ENCODE peak calls at places on chromosome 13, in nine cellular contexts. One of them, this sample, is unnamed.

GRCh38 chr13:52085416-52085815 is 43.5 kb downstream of the NEK5 start:
- DNase-seq in ovary: no peak
- DNase-seq in BE2C: no peak
- DNase-seq in GM23338: no peak
- DNase-seq in GM12865: no peak
- DNase-seq in left ventricle myocardium inferior: no peak
- DNase-seq in heart right ventricle: no peak
- DNase-seq in tibial nerve: no peak
- DNase-seq in lower leg skin: no peak
- DNase-seq in this sample: no peak

GRCh38 chr13:102317593-102317992 is 84.3 kb downstream of the FGF14 start:
- DNase-seq in GM23338: no peak
- DNase-seq in lower leg skin: peak; percentile 46
- DNase-seq in GM12865: no peak
- DNase-seq in ovary: peak; percentile 81
- DNase-seq in heart right ventricle: peak; percentile 78
- DNase-seq in BE2C: peak; percentile 21
- DNase-seq in left ventricle myocardium inferior: peak; percentile 87
- DNase-seq in tibial nerve: peak; percentile 42
- DNase-seq in this sample: peak; percentile 26

GRCh38 chr13:89066868-89067466 is 1395.8 kb downstream of the SLITRK5 start:
- DNase-seq in BE2C: peak; percentile 54
- DNase-seq in heart right ventricle: no peak
- DNase-seq in left ventricle myocardium inferior: no peak
- DNase-seq in tibial nerve: peak; percentile 48
- DNase-seq in lower leg skin: no peak
- DNase-seq in GM12865: peak; percentile 27
- DNase-seq in ovary: no peak
- DNase-seq in GM23338: peak; percentile 84
- DNase-seq in this sample: no peak

GRCh38 chr13:28355822-28356371 is 139.0 kb downstream of the FLT1 start:
- DNase-seq in ovary: no peak
- DNase-seq in lower leg skin: no peak
- DNase-seq in GM23338: no peak
- DNase-seq in left ventricle myocardium inferior: no peak
- DNase-seq in heart right ventricle: no peak
- DNase-seq in BE2C: no peak
- DNase-seq in GM12865: no peak
- DNase-seq in tibial nerve: no peak
- DNase-seq in this sample: no peak

GRCh38 chr13:75271851-75272250 is 210.1 kb downstream of the TBC1D4 start:
- DNase-seq in BE2C: no peak
- DNase-seq in heart right ventricle: no peak
- DNase-seq in GM12865: no peak
- DNase-seq in tibial nerve: no peak
- DNase-seq in GM23338: no peak
- DNase-seq in lower leg skin: no peak
- DNase-seq in ovary: no peak
- DNase-seq in left ventricle myocardium inferior: no peak
- DNase-seq in this sample: no peak

GRCh38 chr13:64551755-64552154 is 2678.4 kb downstream of the PCDH9 start:
- DNase-seq in GM23338: no peak
- DNase-seq in GM12865: no peak
- DNase-seq in BE2C: no peak
- DNase-seq in left ventricle myocardium inferior: no peak
- DNase-seq in heart right ventricle: no peak
- DNase-seq in lower leg skin: no peak
- DNase-seq in ovary: no peak
- DNase-seq in tibial nerve: no peak
- DNase-seq in this sample: no peak

GRCh38 chr13:23608704-23609413 is 38.6 kb downstream of the TNFRSF19 start:
- DNase-seq in heart right ventricle: peak; percentile 52
- DNase-seq in tibial nerve: peak; percentile 25
- DNase-seq in GM12865: no peak
- DNase-seq in GM23338: no peak
- DNase-seq in lower leg skin: peak; percentile 56
- DNase-seq in left ventricle myocardium inferior: peak; percentile 59
- DNase-seq in ovary: peak; percentile 38
- DNase-seq in BE2C: peak; percentile 81
- DNase-seq in this sample: no peak

GRCh38 chr13:26230703-26231102 is 8.6 kb upstream of the RNF6 start:
- DNase-seq in tibial nerve: no peak
- DNase-seq in ovary: no peak
- DNase-seq in GM23338: no peak
- DNase-seq in BE2C: no peak
- DNase-seq in left ventricle myocardium inferior: no peak
- DNase-seq in heart right ventricle: no peak
- DNase-seq in GM12865: no peak
- DNase-seq in lower leg skin: no peak
- DNase-seq in this sample: no peak

GRCh38 chr13:113860579-113861432 is 3.1 kb downstream of the GAS6 start:
- DNase-seq in left ventricle myocardium inferior: no peak
- DNase-seq in heart right ventricle: no peak
- DNase-seq in GM12865: no peak
- DNase-seq in lower leg skin: no peak
- DNase-seq in tibial nerve: no peak
- DNase-seq in ovary: peak; percentile 51
- DNase-seq in BE2C: no peak
- DNase-seq in GM23338: peak; percentile 87
- DNase-seq in this sample: no peak

GRCh38 chr13:64075543-64076271 is 2660.1 kb upstream of the PCDH20 start:
- DNase-seq in BE2C: no peak
- DNase-seq in GM23338: no peak
- DNase-seq in ovary: no peak
- DNase-seq in heart right ventricle: no peak
- DNase-seq in tibial nerve: no peak
- DNase-seq in left ventricle myocardium inferior: no peak
- DNase-seq in GM12865: peak; percentile 51
- DNase-seq in lower leg skin: no peak
- DNase-seq in this sample: no peak

GRCh38 chr13:50255639-50256038 is 240.4 kb downstream of the KCNRG start:
- DNase-seq in tibial nerve: no peak
- DNase-seq in BE2C: no peak
- DNase-seq in left ventricle myocardium inferior: no peak
- DNase-seq in GM12865: peak; percentile 6
- DNase-seq in lower leg skin: no peak
- DNase-seq in ovary: no peak
- DNase-seq in heart right ventricle: no peak
- DNase-seq in GM23338: no peak
- DNase-seq in this sample: no peak

GRCh38 chr13:87084192-87084591 is 587.0 kb upstream of the SLITRK5 start:
- DNase-seq in ovary: no peak
- DNase-seq in left ventricle myocardium inferior: no peak
- DNase-seq in heart right ventricle: no peak
- DNase-seq in GM23338: peak; percentile 9
- DNase-seq in lower leg skin: no peak
- DNase-seq in BE2C: no peak
- DNase-seq in GM12865: no peak
- DNase-seq in tibial nerve: no peak
- DNase-seq in this sample: no peak

GRCh38 chr13:111907341-111907880 is 159.5 kb upstream of the SOX1 start:
- DNase-seq in ovary: no peak
- DNase-seq in GM12865: no peak
- DNase-seq in GM23338: no peak
- DNase-seq in BE2C: no peak
- DNase-seq in lower leg skin: no peak
- DNase-seq in tibial nerve: no peak
- DNase-seq in left ventricle myocardium inferior: no peak
- DNase-seq in heart right ventricle: no peak
- DNase-seq in this sample: no peak

GRCh38 chr13:48808689-48809088 is 155.0 kb downstream of the CYSLTR2 start:
- DNase-seq in left ventricle myocardium inferior: no peak
- DNase-seq in GM12865: no peak
- DNase-seq in GM23338: no peak
- DNase-seq in ovary: no peak
- DNase-seq in BE2C: no peak
- DNase-seq in tibial nerve: no peak
- DNase-seq in heart right ventricle: no peak
- DNase-seq in lower leg skin: no peak
- DNase-seq in this sample: no peak

GRCh38 chr13:110712081-110712848 is 1.2 kb upstream of the ING1 start:
- DNase-seq in lower leg skin: peak; percentile 77
- DNase-seq in heart right ventricle: peak; percentile 87
- DNase-seq in ovary: peak; percentile 88
- DNase-seq in GM12865: peak; percentile 96
- DNase-seq in left ventricle myocardium inferior: peak; percentile 87
- DNase-seq in BE2C: peak; percentile 89
- DNase-seq in GM23338: peak; percentile 90
- DNase-seq in tibial nerve: peak; percentile 75
- DNase-seq in this sample: peak; percentile 38

GRCh38 chr13:61414686-61415664 is 674 bp downstream of the PCDH20 start:
- DNase-seq in BE2C: peak; percentile 85
- DNase-seq in ovary: no peak
- DNase-seq in tibial nerve: no peak
- DNase-seq in heart right ventricle: peak; percentile 22
- DNase-seq in GM12865: no peak
- DNase-seq in lower leg skin: no peak
- DNase-seq in left ventricle myocardium inferior: peak; percentile 28
- DNase-seq in GM23338: peak; percentile 93
- DNase-seq in this sample: no peak

GRCh38 chr13:113275387-113275786 is 21.7 kb upstream of the LAMP1 start:
- DNase-seq in tibial nerve: no peak
- DNase-seq in heart right ventricle: no peak
- DNase-seq in ovary: peak; percentile 46
- DNase-seq in BE2C: peak; percentile 55
- DNase-seq in left ventricle myocardium inferior: no peak
- DNase-seq in GM12865: peak; percentile 47
- DNase-seq in GM23338: peak; percentile 77
- DNase-seq in lower leg skin: no peak
- DNase-seq in this sample: no peak

GRCh38 chr13:107233541-107233940 is 665.6 kb upstream of the ARGLU1 start:
- DNase-seq in GM12865: no peak
- DNase-seq in left ventricle myocardium inferior: no peak
- DNase-seq in GM23338: no peak
- DNase-seq in lower leg skin: no peak
- DNase-seq in ovary: no peak
- DNase-seq in heart right ventricle: no peak
- DNase-seq in tibial nerve: no peak
- DNase-seq in BE2C: no peak
- DNase-seq in this sample: no peak

GRCh38 chr13:81874253-81874652 is 1533.3 kb upstream of the SPRY2 start:
- DNase-seq in heart right ventricle: no peak
- DNase-seq in lower leg skin: no peak
- DNase-seq in ovary: no peak
- DNase-seq in tibial nerve: no peak
- DNase-seq in left ventricle myocardium inferior: no peak
- DNase-seq in GM23338: no peak
- DNase-seq in GM12865: no peak
- DNase-seq in BE2C: no peak
- DNase-seq in this sample: no peak

GRCh38 chr13:81874681-81875661 is 1534.0 kb upstream of the SPRY2 start:
- DNase-seq in GM23338: peak; percentile 89
- DNase-seq in ovary: no peak
- DNase-seq in BE2C: no peak
- DNase-seq in GM12865: no peak
- DNase-seq in heart right ventricle: no peak
- DNase-seq in lower leg skin: no peak
- DNase-seq in left ventricle myocardium inferior: no peak
- DNase-seq in tibial nerve: no peak
- DNase-seq in this sample: no peak

GRCh38 chr13:81872581-81872980 is 1531.7 kb upstream of the SPRY2 start:
- DNase-seq in lower leg skin: no peak
- DNase-seq in left ventricle myocardium inferior: no peak
- DNase-seq in GM23338: peak; percentile 58
- DNase-seq in ovary: no peak
- DNase-seq in BE2C: peak; percentile 50
- DNase-seq in tibial nerve: no peak
- DNase-seq in GM12865: no peak
- DNase-seq in heart right ventricle: no peak
- DNase-seq in this sample: no peak
- TF ChIP-seq CTCF in lower leg skin: no peak
- TF ChIP-seq CTCF in left ventricle myocardium inferior: no peak
- TF ChIP-seq CTCF in GM23338: peak; percentile 74
- TF ChIP-seq CTCF in ovary: no peak
- TF ChIP-seq CTCF in BE2C: peak; percentile 81
- TF ChIP-seq CTCF in tibial nerve: no peak
- TF ChIP-seq CTCF in GM12865: no peak
- TF ChIP-seq CTCF in heart right ventricle: no peak
- TF ChIP-seq CTCF in this sample: no peak

DNA sequence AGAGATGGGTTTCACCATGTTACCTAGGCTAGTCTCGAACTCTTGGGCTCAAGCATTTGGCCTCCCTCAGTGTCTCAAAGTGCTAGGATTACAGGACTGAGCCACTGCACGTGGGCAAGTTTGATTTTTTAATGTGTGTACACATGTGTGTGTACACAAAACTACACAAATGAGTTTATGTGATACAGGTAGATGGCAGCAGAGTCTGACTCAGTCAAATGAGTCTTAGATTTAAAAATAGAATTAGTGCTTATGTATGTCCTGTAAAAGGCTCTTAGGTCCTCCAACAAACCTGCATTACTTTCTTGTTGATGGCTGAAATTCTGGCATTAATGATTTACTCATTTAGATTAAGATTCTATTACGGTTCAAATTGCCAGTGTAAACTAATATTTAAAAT is 293.7 kb downstream of the PCDH17 start:
- DNase-seq in tibial nerve: no peak
- DNase-seq in heart right ventricle: no peak
- DNase-seq in BE2C: no peak
- DNase-seq in GM12865: no peak
- DNase-seq in lower leg skin: no peak
- DNase-seq in ovary: no peak
- DNase-seq in left ventricle myocardium inferior: no peak
- DNase-seq in GM23338: no peak
- DNase-seq in this sample: no peak
- TF ChIP-seq CTCF in tibial nerve: no peak
- TF ChIP-seq CTCF in heart right ventricle: no peak
- TF ChIP-seq CTCF in BE2C: peak; percentile 24
- TF ChIP-seq CTCF in GM12865: no peak
- TF ChIP-seq CTCF in lower leg skin: no peak
- TF ChIP-seq CTCF in ovary: no peak
- TF ChIP-seq CTCF in left ventricle myocardium inferior: peak; percentile 62
- TF ChIP-seq CTCF in GM23338: no peak
- TF ChIP-seq CTCF in this sample: no peak

GRCh38 chr13:46614582-46614981 is 61.6 kb downstream of the LRCH1 start:
- DNase-seq in lower leg skin: no peak
- DNase-seq in left ventricle myocardium inferior: no peak
- DNase-seq in GM23338: no peak
- DNase-seq in heart right ventricle: no peak
- DNase-seq in GM12865: no peak
- DNase-seq in tibial nerve: no peak
- DNase-seq in ovary: peak; percentile 45
- DNase-seq in BE2C: no peak
- DNase-seq in this sample: no peak
- TF ChIP-seq CTCF in lower leg skin: no peak
- TF ChIP-seq CTCF in left ventricle myocardium inferior: peak; percentile 33
- TF ChIP-seq CTCF in GM23338: no peak
- TF ChIP-seq CTCF in heart right ventricle: peak; percentile 21
- TF ChIP-seq CTCF in GM12865: no peak
- TF ChIP-seq CTCF in tibial nerve: no peak
- TF ChIP-seq CTCF in ovary: no peak
- TF ChIP-seq CTCF in BE2C: peak; percentile 35
- TF ChIP-seq CTCF in this sample: no peak

GRCh38 chr13:45587897-45588296 is 27.6 kb downstream of the ERICH6B start:
- DNase-seq in GM23338: no peak
- DNase-seq in heart right ventricle: no peak
- DNase-seq in lower leg skin: no peak
- DNase-seq in GM12865: no peak
- DNase-seq in ovary: no peak
- DNase-seq in left ventricle myocardium inferior: no peak
- DNase-seq in tibial nerve: no peak
- DNase-seq in BE2C: no peak
- DNase-seq in this sample: no peak

GRCh38 chr13:45582533-45583076 is 32.9 kb downstream of the ERICH6B start:
- DNase-seq in tibial nerve: no peak
- DNase-seq in left ventricle myocardium inferior: no peak
- DNase-seq in heart right ventricle: no peak
- DNase-seq in ovary: no peak
- DNase-seq in lower leg skin: no peak
- DNase-seq in GM23338: no peak
- DNase-seq in GM12865: no peak
- DNase-seq in BE2C: no peak
- DNase-seq in this sample: no peak

GRCh38 chr13:45584816-45585215 is 30.7 kb downstream of the ERICH6B start:
- DNase-seq in ovary: no peak
- DNase-seq in tibial nerve: no peak
- DNase-seq in BE2C: peak; percentile 17
- DNase-seq in left ventricle myocardium inferior: no peak
- DNase-seq in GM12865: no peak
- DNase-seq in heart right ventricle: no peak
- DNase-seq in lower leg skin: no peak
- DNase-seq in GM23338: peak; percentile 43
- DNase-seq in this sample: no peak
- TF ChIP-seq CTCF in ovary: no peak
- TF ChIP-seq CTCF in tibial nerve: no peak
- TF ChIP-seq CTCF in BE2C: peak; percentile 58
- TF ChIP-seq CTCF in left ventricle myocardium inferior: no peak
- TF ChIP-seq CTCF in GM12865: no peak
- TF ChIP-seq CTCF in heart right ventricle: no peak
- TF ChIP-seq CTCF in lower leg skin: no peak
- TF ChIP-seq CTCF in GM23338: peak; percentile 65
- TF ChIP-seq CTCF in this sample: no peak